ENCODE peak calls at places on chromosomes 11 and 22, in eight cellular contexts. One of them, this sample, is unnamed.

GRCh38 chr22:35437038-35437437 is 37.1 kb downstream of the MCM5 start:
- DNase-seq in PC-9: peak
- DNase-seq in ovary: no peak
- DNase-seq in A673: peak
- DNase-seq in fibroblast of pulmonary artery: no peak
- DNase-seq in endodermal cell: peak
- DNase-seq in coronary artery: no peak
- DNase-seq in vagina: no peak
- DNase-seq in this sample: peak

GRCh38 chr22:44188986-44189630 is 8.4 kb downstream of the PARVG start:
- DNase-seq in A673: no peak
- DNase-seq in PC-9: no peak
- DNase-seq in endodermal cell: no peak
- DNase-seq in vagina: no peak
- DNase-seq in coronary artery: no peak
- DNase-seq in ovary: no peak
- DNase-seq in fibroblast of pulmonary artery: no peak
- DNase-seq in this sample: no peak

GRCh38 chr11:111801135-111801534 is 34.9 kb upstream of the PPP2R1B start:
- DNase-seq in vagina: no peak
- DNase-seq in ovary: no peak
- DNase-seq in PC-9: no peak
- DNase-seq in endodermal cell: peak
- DNase-seq in fibroblast of pulmonary artery: no peak
- DNase-seq in coronary artery: no peak
- DNase-seq in A673: no peak
- DNase-seq in this sample: no peak

GRCh38 chr11:70863988-70864387 is 388.4 kb downstream of the SHANK2 start:
- DNase-seq in vagina: no peak
- DNase-seq in PC-9: no peak
- DNase-seq in ovary: no peak
- DNase-seq in fibroblast of pulmonary artery: no peak
- DNase-seq in endodermal cell: no peak
- DNase-seq in coronary artery: no peak
- DNase-seq in A673: no peak
- DNase-seq in this sample: no peak

GRCh38 chr22:24875862-24876506 is 70.0 kb downstream of the SGSM1 start:
- DNase-seq in A673: peak
- DNase-seq in ovary: no peak
- DNase-seq in endodermal cell: peak
- DNase-seq in fibroblast of pulmonary artery: peak
- DNase-seq in vagina: no peak
- DNase-seq in PC-9: peak
- DNase-seq in coronary artery: no peak
- DNase-seq in this sample: peak

GRCh38 chr11:2173150-2173693 is 1.6 kb upstream of the TH start:
- DNase-seq in coronary artery: no peak
- DNase-seq in ovary: no peak
- DNase-seq in endodermal cell: peak
- DNase-seq in PC-9: no peak
- DNase-seq in fibroblast of pulmonary artery: no peak
- DNase-seq in vagina: no peak
- DNase-seq in A673: no peak
- DNase-seq in this sample: no peak

GRCh38 chr11:35905901-35906661 is 37.8 kb upstream of the LDLRAD3 start:
- DNase-seq in coronary artery: no peak
- DNase-seq in A673: no peak
- DNase-seq in fibroblast of pulmonary artery: peak
- DNase-seq in vagina: no peak
- DNase-seq in PC-9: no peak
- DNase-seq in ovary: no peak
- DNase-seq in endodermal cell: no peak
- DNase-seq in this sample: no peak

GRCh38 chr11:113651018-113651417 is 55.1 kb downstream of the TMPRSS5 start:
- DNase-seq in fibroblast of pulmonary artery: no peak
- DNase-seq in ovary: no peak
- DNase-seq in coronary artery: no peak
- DNase-seq in PC-9: no peak
- DNase-seq in vagina: no peak
- DNase-seq in A673: no peak
- DNase-seq in endodermal cell: peak
- DNase-seq in this sample: no peak

GRCh38 chr11:25293166-25293565 is 796.3 kb downstream of the LUZP2 start:
- DNase-seq in A673: no peak
- DNase-seq in ovary: no peak
- DNase-seq in fibroblast of pulmonary artery: no peak
- DNase-seq in endodermal cell: no peak
- DNase-seq in PC-9: no peak
- DNase-seq in coronary artery: no peak
- DNase-seq in vagina: no peak
- DNase-seq in this sample: no peak

GRCh38 chr22:34804588-34804987 is 261.4 kb upstream of the ISX start:
- DNase-seq in vagina: no peak
- DNase-seq in ovary: no peak
- DNase-seq in fibroblast of pulmonary artery: no peak
- DNase-seq in A673: peak
- DNase-seq in coronary artery: no peak
- DNase-seq in PC-9: no peak
- DNase-seq in endodermal cell: peak
- DNase-seq in this sample: peak

GRCh38 chr11:74639533-74639932 is 47.2 kb downstream of the POLD3 start:
- DNase-seq in PC-9: no peak
- DNase-seq in A673: no peak
- DNase-seq in coronary artery: no peak
- DNase-seq in endodermal cell: no peak
- DNase-seq in fibroblast of pulmonary artery: no peak
- DNase-seq in ovary: no peak
- DNase-seq in vagina: no peak
- DNase-seq in this sample: no peak

GRCh38 chr11:74636633-74637184 is 44.3 kb downstream of the POLD3 start:
- DNase-seq in vagina: no peak
- DNase-seq in A673: peak
- DNase-seq in PC-9: no peak
- DNase-seq in endodermal cell: no peak
- DNase-seq in ovary: no peak
- DNase-seq in fibroblast of pulmonary artery: peak
- DNase-seq in coronary artery: no peak
- DNase-seq in this sample: no peak

GRCh38 chr11:74633406-74634393 is 41.3 kb downstream of the POLD3 start:
- DNase-seq in coronary artery: no peak
- DNase-seq in ovary: no peak
- DNase-seq in vagina: no peak
- DNase-seq in endodermal cell: no peak
- DNase-seq in A673: no peak
- DNase-seq in PC-9: no peak
- DNase-seq in fibroblast of pulmonary artery: no peak
- DNase-seq in this sample: no peak

GRCh38 chr11:74630043-74630442 is 37.7 kb downstream of the POLD3 start:
- DNase-seq in endodermal cell: no peak
- DNase-seq in vagina: no peak
- DNase-seq in ovary: no peak
- DNase-seq in PC-9: no peak
- DNase-seq in coronary artery: no peak
- DNase-seq in fibroblast of pulmonary artery: no peak
- DNase-seq in A673: no peak
- DNase-seq in this sample: no peak

DNA sequence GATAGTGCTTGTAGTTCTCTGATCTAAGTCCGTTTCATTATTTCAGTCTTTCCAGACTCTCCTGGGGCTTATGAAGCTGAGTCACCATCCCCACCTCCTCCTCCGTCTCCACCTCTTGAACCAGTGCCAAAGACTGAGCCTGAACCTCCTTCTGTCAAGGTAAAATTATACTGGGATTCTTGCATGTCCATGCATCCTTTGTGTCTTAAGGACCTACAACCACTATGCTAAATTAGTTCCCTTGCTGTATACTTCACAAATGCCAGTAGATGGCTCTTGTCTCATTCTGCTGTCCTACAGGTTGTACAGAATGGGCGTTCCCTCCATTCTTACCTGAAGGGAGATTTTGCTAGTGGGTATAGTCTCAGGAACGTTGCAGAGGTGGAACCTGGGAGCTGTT is 42.2 kb downstream of the POLD3 start:
- DNase-seq in fibroblast of pulmonary artery: peak
- DNase-seq in coronary artery: no peak
- DNase-seq in vagina: no peak
- DNase-seq in A673: peak
- DNase-seq in ovary: no peak
- DNase-seq in PC-9: peak
- DNase-seq in endodermal cell: no peak
- DNase-seq in this sample: no peak
- TF ChIP-seq CTCF in fibroblast of pulmonary artery: peak
- TF ChIP-seq CTCF in coronary artery: no peak
- TF ChIP-seq CTCF in vagina: no peak
- TF ChIP-seq CTCF in A673: peak
- TF ChIP-seq CTCF in ovary: no peak
- TF ChIP-seq CTCF in PC-9: peak
- TF ChIP-seq CTCF in endodermal cell: peak
- TF ChIP-seq CTCF in this sample: no peak

GRCh38 chr11:66868726-66869291 is 11.9 kb downstream of the LRFN4 start:
- DNase-seq in fibroblast of pulmonary artery: no peak
- DNase-seq in endodermal cell: peak
- DNase-seq in vagina: no peak
- DNase-seq in coronary artery: no peak
- DNase-seq in ovary: no peak
- DNase-seq in PC-9: no peak
- DNase-seq in A673: peak
- DNase-seq in this sample: peak
- H3K4me3 ChIP-seq in fibroblast of pulmonary artery: no peak
- H3K4me3 ChIP-seq in endodermal cell: no peak
- H3K4me3 ChIP-seq in vagina: no peak
- H3K4me3 ChIP-seq in coronary artery: no peak
- H3K4me3 ChIP-seq in ovary: no peak
- H3K4me3 ChIP-seq in PC-9: no peak
- H3K4me3 ChIP-seq in A673: no peak
- H3K4me3 ChIP-seq in this sample: no peak

GRCh38 chr11:61626580-61627380 is 45.9 kb upstream of the SYT7 start:
- DNase-seq in coronary artery: no peak
- DNase-seq in ovary: no peak
- DNase-seq in vagina: no peak
- DNase-seq in endodermal cell: peak
- DNase-seq in PC-9: peak
- DNase-seq in A673: no peak
- DNase-seq in fibroblast of pulmonary artery: peak
- DNase-seq in this sample: no peak
- TF ChIP-seq CTCF in coronary artery: no peak
- TF ChIP-seq CTCF in ovary: no peak
- TF ChIP-seq CTCF in vagina: no peak
- TF ChIP-seq CTCF in endodermal cell: peak
- TF ChIP-seq CTCF in PC-9: no peak
- TF ChIP-seq CTCF in A673: no peak
- TF ChIP-seq CTCF in fibroblast of pulmonary artery: no peak
- TF ChIP-seq CTCF in this sample: no peak

DNA sequence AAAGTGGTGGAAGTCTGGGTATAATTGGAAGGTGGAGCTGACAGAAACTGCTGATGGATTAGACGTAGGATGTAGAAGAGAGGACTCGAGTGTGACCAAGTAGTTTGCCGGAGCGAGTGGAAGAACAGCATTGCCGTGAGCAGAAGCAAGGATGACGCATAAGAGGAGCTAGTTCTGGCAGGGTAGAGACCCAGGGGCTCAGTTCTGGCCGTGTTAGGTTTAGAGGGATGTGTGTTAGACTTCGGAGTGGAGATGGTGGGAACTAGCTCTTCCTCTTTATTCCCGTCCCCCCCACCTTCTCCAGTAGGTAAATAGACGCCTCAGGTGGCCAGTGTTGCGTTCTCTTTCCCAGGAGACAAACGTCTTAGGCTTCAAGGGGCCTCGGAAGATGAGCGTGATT is 19.1 kb downstream of the TUB start:
- DNase-seq in vagina: peak
- DNase-seq in PC-9: no peak
- DNase-seq in fibroblast of pulmonary artery: no peak
- DNase-seq in endodermal cell: no peak
- DNase-seq in A673: no peak
- DNase-seq in coronary artery: peak
- DNase-seq in ovary: no peak
- DNase-seq in this sample: no peak
- H3K4me3 ChIP-seq in vagina: no peak
- H3K4me3 ChIP-seq in PC-9: no peak
- H3K4me3 ChIP-seq in fibroblast of pulmonary artery: no peak
- H3K4me3 ChIP-seq in endodermal cell: no peak
- H3K4me3 ChIP-seq in A673: no peak
- H3K4me3 ChIP-seq in coronary artery: no peak
- H3K4me3 ChIP-seq in ovary: no peak
- H3K4me3 ChIP-seq in this sample: no peak

DNA sequence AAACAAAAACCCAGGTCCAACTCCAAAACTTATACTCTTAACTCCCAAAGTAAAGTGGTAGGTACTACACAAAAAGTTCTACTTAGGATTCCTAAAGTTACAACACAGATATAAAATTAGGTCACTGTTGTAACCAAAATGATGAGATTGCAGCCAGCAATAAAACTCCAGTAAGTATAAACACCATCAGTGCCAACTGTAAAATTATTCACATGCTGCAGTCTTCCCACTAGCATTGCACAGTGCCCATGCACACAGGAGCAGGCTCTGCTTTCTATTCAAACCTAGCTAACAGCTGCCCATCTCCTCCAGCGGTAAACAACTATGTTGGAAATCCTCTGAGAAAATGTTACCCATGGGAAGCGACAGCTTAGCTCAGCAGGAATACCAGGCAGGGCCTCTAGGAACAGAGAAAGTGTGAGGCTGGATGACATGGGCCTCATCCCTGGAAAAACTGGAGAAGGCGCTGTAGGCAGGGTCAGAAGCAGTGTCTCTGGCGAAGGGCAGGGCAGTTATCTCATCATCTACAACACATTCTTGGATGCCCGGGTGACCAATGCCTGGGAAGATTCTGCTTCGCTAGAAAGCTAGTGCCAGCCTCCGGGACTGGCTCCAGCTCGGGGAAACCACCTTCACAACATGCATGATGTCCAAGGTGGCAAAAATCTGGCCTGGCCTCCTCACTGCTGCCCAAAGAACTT is 9.1 kb downstream of the CPT1A start:
- DNase-seq in endodermal cell: peak
- DNase-seq in coronary artery: no peak
- DNase-seq in vagina: no peak
- DNase-seq in PC-9: peak
- DNase-seq in A673: no peak
- DNase-seq in fibroblast of pulmonary artery: no peak
- DNase-seq in ovary: no peak
- DNase-seq in this sample: no peak
- TF ChIP-seq CTCF in endodermal cell: peak
- TF ChIP-seq CTCF in coronary artery: no peak
- TF ChIP-seq CTCF in vagina: no peak
- TF ChIP-seq CTCF in PC-9: no peak
- TF ChIP-seq CTCF in A673: no peak
- TF ChIP-seq CTCF in fibroblast of pulmonary artery: no peak
- TF ChIP-seq CTCF in ovary: no peak
- TF ChIP-seq CTCF in this sample: no peak

DNA sequence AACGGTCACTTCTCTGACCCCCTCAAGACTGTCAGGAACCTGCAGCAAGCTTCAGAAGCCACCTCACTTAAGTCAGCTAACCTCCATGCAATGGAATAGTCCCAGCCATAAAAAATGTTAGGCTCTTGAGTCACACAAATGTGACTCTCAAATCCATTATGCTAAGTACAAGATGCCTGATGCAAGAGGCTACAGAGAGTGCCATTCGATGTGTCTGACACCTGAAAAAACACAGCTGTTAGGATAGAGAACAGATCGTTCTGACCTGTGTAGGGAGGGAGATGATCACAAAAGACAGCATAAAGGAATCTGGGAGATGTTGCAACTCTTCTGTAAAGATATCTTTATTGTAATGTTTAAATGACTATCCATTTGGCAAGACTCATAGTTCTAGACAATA is 712.4 kb downstream of the TBC1D22A start:
- DNase-seq in PC-9: no peak
- DNase-seq in endodermal cell: no peak
- DNase-seq in A673: no peak
- DNase-seq in fibroblast of pulmonary artery: peak
- DNase-seq in ovary: no peak
- DNase-seq in coronary artery: no peak
- DNase-seq in vagina: no peak
- DNase-seq in this sample: no peak
- H3K4me3 ChIP-seq in PC-9: no peak
- H3K4me3 ChIP-seq in endodermal cell: no peak
- H3K4me3 ChIP-seq in A673: no peak
- H3K4me3 ChIP-seq in fibroblast of pulmonary artery: no peak
- H3K4me3 ChIP-seq in ovary: no peak
- H3K4me3 ChIP-seq in coronary artery: no peak
- H3K4me3 ChIP-seq in vagina: no peak
- H3K4me3 ChIP-seq in this sample: no peak